ENCODE peak calls at places on chromosomes 16 and 17, in nine cellular contexts. I is omental fat pad; Q is EH; N is NCI-H345; X is stimulated activated CD8-positive, alpha-beta memory T cell treated with anti-CD3 and anti-CD28 coated beads, Interleukin-4, amount 100 ng/mL, for 1 hour; H is nephron progenitor cell; M is amniotic stem cell; K is dorsolateral prefrontal cortex; Z is cardiac fibroblast. V is an unnamed sample.

GRCh38 chr17:76247304-76247703 is 7.0 kb upstream of the RNF157 start:
- DNase-seq in X (no peak), I (no peak), Q (no peak), N (no peak), M (no peak), Z (no peak), H (no peak), K (no peak), V (no peak)

GRCh38 chr16:87740441-87740840 is 25.3 kb downstream of the KLHDC4 start:
- DNase-seq in Z (no peak), H (no peak), K (no peak), I (no peak), X (no peak), N (no peak), M (no peak), Q (no peak), V (no peak)

GRCh38 chr17:16950488-16950887 is 21.4 kb downstream of the TNFRSF13B start:
- DNase-seq in M (no peak), K (no peak), H (no peak), Q (no peak), N (no peak), I (no peak), Z (no peak), X (no peak), V (no peak)

GRCh38 chr16:84941916-84942315 is 69.4 kb downstream of the ZDHHC7 start:
- DNase-seq in H (no peak), I (no peak), X (no peak), N (no peak), K (no peak), Q (peak), Z (peak), M (no peak), V (no peak)

GRCh38 chr17:65754081-65754480 is 192.6 kb upstream of the AXIN2 start:
- DNase-seq in I (no peak), X (no peak), H (no peak), Q (no peak), Z (no peak), M (no peak), N (no peak), K (no peak), V (no peak)

GRCh38 chr17:60230358-60230757 is 80.6 kb downstream of the CA4 start:
- DNase-seq in M (no peak), X (no peak), I (no peak), Q (no peak), Z (no peak), N (no peak), H (no peak), K (no peak), V (no peak)

GRCh38 chr16:84829168-84829965 is 9.6 kb downstream of the CRISPLD2 start:
- DNase-seq in K (no peak), M (peak), Q (peak), X (no peak), I (no peak), N (no peak), H (no peak), Z (peak), V (no peak)

GRCh38 chr16:56630134-56630533 is 2.3 kb upstream of the MT1M start:
- DNase-seq in Z (no peak), Q (no peak), K (no peak), I (no peak), M (no peak), N (no peak), H (no peak), X (no peak), V (no peak)

GRCh38 chr16:58022601-58023371 is 2.8 kb upstream of the MMP15 start:
- DNase-seq in Q (peak), M (no peak), I (no peak), H (no peak), Z (peak), N (peak), K (peak), X (no peak), V (no peak)

GRCh38 chr17:15912416-15912955 is 32.4 kb upstream of the ADORA2B start:
- DNase-seq in X (no peak), N (no peak), Q (no peak), Z (no peak), H (no peak), M (no peak), I (no peak), K (no peak), V (no peak)

GRCh38 chr17:65301184-65301583 is 164.0 kb downstream of the RGS9 start:
- DNase-seq in M (no peak), X (no peak), H (no peak), Z (no peak), N (no peak), K (no peak), I (no peak), Q (no peak), V (no peak)

GRCh38 chr16:27430512-27430911 is 28.5 kb downstream of the IL21R start:
- DNase-seq in I (no peak), X (no peak), M (no peak), H (no peak), Q (no peak), K (no peak), N (no peak), Z (no peak), V (no peak)

GRCh38 chr17:19244357-19244756 is 7.2 kb downstream of the EPN2 start:
- DNase-seq in I (no peak), K (no peak), N (no peak), H (no peak), Q (no peak), Z (no peak), M (no peak), X (no peak), V (no peak)

V was measured in GOT3.